ENCODE peak calls at places on chromosomes 13 and 19, in eight cellular contexts. I is breast epithelium, T is transverse colon, Z is esophagus muscularis mucosa, A is HepG2, U is HCT116, X is vagina, L is stomach. B is an unnamed sample.

GRCh38 chr19:35404879-35405622 is 34.2 kb downstream of the GPR42 start:
- DNase-seq in T (peak), Z (no peak), I (peak), X (no peak), A (peak), L (peak), U (no peak), B (peak)

GRCh38 chr19:16527971-16528521 is 14.2 kb downstream of the CHERP start:
- DNase-seq in L (peak), I (no peak), U (no peak), T (no peak), Z (no peak), A (no peak), X (no peak), B (no peak)

GRCh38 chr19:53196777-53197396 is 3.7 kb upstream of the ZNF665 start:
- DNase-seq in A (peak), I (peak), Z (peak), X (no peak), U (peak), T (peak), L (peak), B (peak)

GRCh38 chr13:63345835-63346234 is 1930.2 kb upstream of the PCDH20 start:
- DNase-seq in U (no peak), L (no peak), T (no peak), I (no peak), A (no peak), Z (no peak), X (no peak), B (no peak)

GRCh38 chr19:48043675-48044258 is at the start of gene CABP5:
- DNase-seq in X (no peak), A (no peak), T (no peak), I (no peak), Z (no peak), L (no peak), U (no peak), B (no peak)

GRCh38 chr19:991174-991931 is 7.2 kb downstream of the WDR18 start:
- DNase-seq in Z (no peak), A (no peak), I (no peak), U (peak), T (peak), L (no peak), X (no peak), B (no peak)

GRCh38 chr19:15284896-15285295 is 47.4 kb downstream of the BRD4 start:
- DNase-seq in X (no peak), L (no peak), Z (no peak), U (no peak), T (no peak), I (no peak), A (no peak), B (no peak)

GRCh38 chr19:7560271-7560670 is 24.8 kb downstream of the PNPLA6 start:
- DNase-seq in X (no peak), I (no peak), A (no peak), L (no peak), Z (no peak), T (no peak), U (no peak), B (no peak)

GRCh38 chr13:40407567-40407966 is 258.9 kb downstream of the FOXO1 start:
- DNase-seq in X (no peak), T (no peak), L (no peak), I (no peak), Z (peak), A (no peak), U (no peak), B (no peak)

GRCh38 chr13:108342369-108343289 is 73.1 kb downstream of the TNFSF13B start:
- DNase-seq in L (no peak), A (peak), X (no peak), I (no peak), Z (no peak), U (peak), T (no peak), B (no peak)

GRCh38 chr19:41531438-41532311 is 44.3 kb upstream of the CEACAM21 start:
- DNase-seq in X (no peak), A (no peak), Z (peak), U (no peak), L (peak), T (peak), I (peak), B (peak)

GRCh38 chr13:36981156-36981743 is 17.9 kb downstream of the ALG5 start:
- DNase-seq in T (no peak), U (no peak), A (peak), Z (no peak), X (no peak), L (no peak), I (no peak), B (no peak)

GRCh38 chr19:35559781-35560180 is 3.7 kb downstream of the ATP4A start:
- DNase-seq in X (no peak), A (no peak), T (no peak), L (no peak), U (no peak), I (no peak), Z (no peak), B (no peak)

DNA sequence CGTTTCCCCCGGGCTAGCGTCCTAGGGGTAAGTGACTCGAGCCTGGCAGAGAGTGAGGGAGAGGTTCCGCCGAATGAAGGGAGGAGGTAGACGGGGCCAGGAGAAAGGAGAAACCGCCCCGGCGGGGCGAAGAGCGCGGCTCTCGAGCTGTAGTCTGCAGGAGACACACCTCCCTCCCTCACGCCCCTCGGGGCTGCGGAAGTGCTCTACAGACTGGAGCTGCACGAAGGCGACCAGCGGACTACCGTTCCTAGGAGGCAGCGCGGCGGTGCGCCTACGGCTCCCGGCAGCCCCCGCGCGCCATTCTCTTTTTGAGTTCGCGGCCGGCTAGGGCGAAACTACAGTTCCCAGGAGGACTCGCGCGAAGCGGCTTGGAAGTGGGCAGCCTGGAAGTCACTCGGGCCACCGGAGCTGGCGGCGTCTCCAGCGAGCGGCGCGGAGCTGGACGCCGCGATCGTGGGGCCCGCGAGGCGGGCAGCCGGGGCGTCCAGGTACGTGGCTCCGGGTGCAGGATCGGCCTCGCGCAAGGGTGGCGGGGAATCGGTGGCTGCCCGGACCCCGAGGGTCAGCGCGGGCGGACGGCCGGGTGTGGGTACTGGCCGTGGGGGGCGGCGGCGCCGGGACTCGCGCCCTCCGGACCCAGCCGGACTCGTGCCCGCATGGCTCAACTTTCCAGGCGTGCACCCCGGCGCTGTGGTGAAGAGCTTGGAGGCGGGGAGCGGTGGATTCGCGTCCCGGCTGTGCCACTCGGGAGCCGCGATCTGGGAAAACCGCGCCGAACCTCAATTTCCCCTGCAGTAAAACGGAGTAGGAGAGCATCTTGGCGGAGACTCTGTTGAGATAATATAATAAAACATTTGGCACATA is at the start of gene SIPA1L3:
- DNase-seq in X (no peak), Z (peak), T (peak), L (peak), U (peak), I (peak), A (peak), B (peak)
- TF ChIP-seq POLR2A in X (peak), Z (peak), T (peak), L (no peak), U (peak), I (no peak), A (peak), B (no peak)

DNA sequence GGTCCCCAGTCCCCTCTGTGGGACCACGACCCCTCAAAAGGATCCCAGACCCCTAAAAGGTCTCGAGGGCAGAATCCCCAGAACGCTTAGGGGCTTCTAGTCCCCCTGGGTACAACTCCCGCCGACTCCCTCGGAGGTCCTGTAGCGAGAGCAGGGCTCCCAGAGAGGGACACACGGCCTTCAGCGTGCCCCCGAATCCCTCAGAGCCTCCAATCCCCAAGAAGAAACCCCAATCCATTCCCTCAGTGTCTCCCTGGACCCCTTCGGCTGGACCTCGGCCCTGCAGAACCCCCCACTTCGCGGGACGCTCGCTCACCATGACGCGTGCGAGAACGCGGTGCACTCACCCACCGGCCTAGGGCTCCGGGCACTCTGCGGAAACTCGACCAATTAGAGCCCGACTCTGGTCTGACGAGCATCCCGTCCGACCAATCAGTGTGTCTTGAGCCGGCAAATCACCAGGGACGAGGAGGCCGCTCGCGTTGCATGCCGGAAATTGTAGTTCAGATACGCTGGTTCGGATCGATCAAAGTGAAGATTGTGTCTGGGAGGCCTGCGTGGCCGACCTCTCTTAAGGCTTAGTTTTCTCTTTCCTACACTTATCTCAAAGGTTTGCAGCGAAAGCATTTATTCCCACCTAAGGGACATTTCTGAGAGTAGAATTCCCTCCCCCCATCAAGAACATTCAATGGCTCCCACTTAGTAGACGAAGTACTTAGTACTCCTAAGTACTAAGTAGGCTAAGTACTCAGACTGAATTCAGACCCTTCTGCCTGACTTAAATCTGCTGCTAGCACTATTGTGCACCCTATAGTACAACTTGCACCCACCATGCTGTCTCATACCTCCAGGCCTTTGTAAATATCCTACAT is at the start of gene TMEM161A:
- DNase-seq in X (no peak), A (peak), T (peak), Z (peak), I (peak), U (peak), L (peak), B (peak)
- TF ChIP-seq POLR2AphosphoS5 in X (peak), A (peak), T (peak), Z (peak), I (peak), U (peak), L (peak), B (peak)

GRCh38 chr19:3179739-3180293 is 1.2 kb downstream of the S1PR4 start:
- DNase-seq in L (no peak), T (no peak), U (no peak), I (no peak), A (no peak), X (no peak), Z (no peak), B (no peak)
- TF ChIP-seq POLR2A in L (no peak), T (no peak), U (no peak), I (no peak), A (no peak), X (no peak), Z (no peak), B (no peak)

GRCh38 chr19:11196406-11197287 is 698 bp downstream of the KANK2 start:
- DNase-seq in X (no peak), I (no peak), L (peak), Z (no peak), A (no peak), T (peak), U (no peak), B (no peak)
- TF ChIP-seq POLR2AphosphoS5 in X (no peak), I (no peak), L (no peak), Z (no peak), A (no peak), T (no peak), U (no peak), B (no peak)

DNA sequence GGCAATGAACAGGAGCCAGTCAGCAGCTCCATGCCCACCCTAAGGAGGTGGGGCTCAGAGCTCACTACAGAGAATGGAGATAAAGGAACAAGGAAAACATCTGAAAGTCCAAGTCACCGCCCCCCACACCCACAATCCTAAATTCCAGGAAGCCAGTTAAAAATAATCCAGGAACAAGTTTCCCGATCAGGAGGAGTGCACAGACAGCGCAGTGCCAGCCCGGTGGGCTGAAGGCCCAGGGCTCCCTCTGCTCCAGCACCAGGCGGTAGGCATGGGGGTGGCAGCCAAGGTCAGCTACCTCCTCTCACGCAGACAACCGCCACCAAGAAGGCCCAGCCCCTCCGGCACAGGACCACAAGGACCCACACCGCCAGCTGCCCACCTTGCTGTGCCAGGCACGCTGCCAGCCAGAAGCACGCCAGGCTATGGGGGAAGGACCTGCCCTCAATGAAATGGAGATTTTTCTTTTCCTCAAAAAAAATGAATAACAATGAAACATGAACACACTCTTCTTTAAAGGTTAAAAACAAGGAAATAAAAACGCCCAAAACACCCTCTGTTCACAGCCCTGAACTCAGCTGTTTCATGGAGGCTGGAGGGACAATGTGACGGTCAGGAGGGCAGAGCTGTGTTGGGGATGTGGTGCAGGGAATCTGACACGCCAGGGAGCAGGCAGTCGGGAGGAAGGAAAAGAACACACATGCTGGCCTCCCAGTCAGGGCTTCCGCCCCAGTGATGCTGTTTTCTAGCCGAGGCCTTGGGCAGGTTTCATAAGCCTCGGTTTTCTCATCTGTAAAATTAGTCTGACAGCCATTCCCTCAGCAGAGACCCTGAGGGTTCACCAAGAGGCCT is 11.0 kb downstream of the STK24 start:
- DNase-seq in I (peak), U (no peak), L (peak), Z (no peak), X (no peak), A (no peak), T (peak), B (no peak)
- TF ChIP-seq POLR2A in I (no peak), U (no peak), L (no peak), Z (no peak), X (no peak), A (no peak), T (peak), B (no peak)

GRCh38 chr13:66657165-66657895 is 572.8 kb downstream of the PCDH9 start:
- DNase-seq in I (peak), Z (no peak), L (peak), X (no peak), U (peak), T (no peak), A (peak), B (no peak)
- TF ChIP-seq POLR2AphosphoS5 in I (no peak), Z (peak), L (no peak), X (no peak), U (no peak), T (no peak), A (no peak), B (no peak)

DNA sequence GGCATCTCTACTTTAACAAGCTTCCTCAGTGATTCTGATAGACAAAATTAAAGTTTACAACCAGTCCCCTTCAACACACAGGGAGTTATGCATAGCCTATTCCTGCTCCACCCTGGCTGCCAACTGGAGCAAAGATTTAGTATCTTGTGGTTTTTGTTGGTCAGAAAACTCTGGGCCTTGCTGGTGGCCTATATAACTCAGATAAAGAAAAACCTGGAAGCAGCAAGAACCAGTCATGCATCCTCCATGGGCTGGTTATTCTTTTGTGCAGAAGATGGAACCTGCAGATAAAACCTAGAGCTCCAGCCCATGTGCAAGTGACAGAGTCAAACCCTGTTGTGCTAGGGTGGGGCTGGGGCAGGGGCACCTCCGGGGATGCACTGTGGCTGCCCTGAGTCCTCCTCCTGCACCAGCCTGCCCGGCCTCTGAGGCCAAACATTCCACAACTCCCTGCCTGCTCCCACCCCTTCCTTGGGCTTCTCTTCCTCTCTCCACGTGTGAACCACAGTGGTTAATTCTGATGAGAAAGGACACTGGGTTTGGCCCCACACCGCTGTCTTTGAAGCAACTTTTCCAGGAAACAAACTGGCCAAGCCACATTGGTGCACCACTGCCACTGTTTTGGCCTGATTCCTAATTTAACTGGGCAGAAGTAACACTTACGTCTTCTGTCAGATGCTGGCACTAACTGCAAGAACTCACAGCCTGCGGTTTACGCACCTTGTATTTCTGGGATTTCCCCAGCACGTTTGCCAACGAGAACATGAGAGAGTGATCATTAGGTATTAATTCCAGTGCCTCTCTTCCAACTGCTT is 23.3 kb upstream of the GGACT start:
- DNase-seq in T (no peak), A (no peak), Z (no peak), I (peak), L (no peak), U (no peak), X (no peak), B (no peak)
- TF ChIP-seq POLR2A in T (no peak), A (no peak), Z (no peak), I (no peak), L (no peak), U (no peak), X (no peak), B (no peak)

GRCh38 chr19:32749361-32749760 is 29.8 kb downstream of the TDRD12 start:
- DNase-seq in I (no peak), U (no peak), Z (no peak), T (no peak), L (no peak), A (no peak), X (no peak), B (no peak)

GRCh38 chr19:32751066-32751465 is 31.5 kb downstream of the TDRD12 start:
- DNase-seq in U (no peak), L (no peak), I (no peak), A (no peak), Z (no peak), X (no peak), T (no peak), B (no peak)

GRCh38 chr19:32750441-32751055 is 31.0 kb downstream of the TDRD12 start:
- DNase-seq in L (no peak), Z (no peak), T (no peak), I (no peak), U (no peak), X (no peak), A (no peak), B (no peak)

GRCh38 chr19:32748948-32749347 is 29.4 kb downstream of the TDRD12 start:
- DNase-seq in L (no peak), T (no peak), A (no peak), Z (no peak), U (no peak), I (no peak), X (no peak), B (no peak)

GRCh38 chr19:32748497-32748896 is 28.9 kb downstream of the TDRD12 start:
- DNase-seq in L (no peak), I (no peak), U (no peak), T (no peak), X (no peak), A (peak), Z (no peak), B (peak)
- TF ChIP-seq POLR2AphosphoS5 in L (no peak), I (no peak), U (no peak), T (no peak), X (no peak), A (no peak), Z (no peak), B (no peak)

DNA sequence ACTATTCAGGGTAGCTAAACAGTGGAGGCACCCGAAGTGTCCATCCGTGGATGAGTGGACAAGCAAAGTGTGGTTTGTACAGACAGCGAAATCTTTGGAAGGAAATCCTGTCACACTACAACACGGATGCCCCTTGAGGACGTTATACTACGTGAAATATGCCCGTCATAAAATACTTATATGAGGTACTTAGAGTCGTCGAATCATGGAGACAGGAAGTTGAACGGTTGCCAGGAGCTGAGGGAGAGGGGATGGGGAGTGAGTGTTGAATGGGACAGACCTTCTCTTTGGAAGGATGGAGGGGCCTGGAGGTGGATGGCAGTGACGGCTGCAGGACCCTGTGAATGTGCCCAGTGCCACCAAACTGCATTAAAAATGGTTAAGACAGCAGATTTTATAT is 11.6 kb downstream of the ATP4B start:
- DNase-seq in X (no peak), L (peak), T (peak), Z (no peak), A (no peak), I (no peak), U (no peak), B (no peak)
- TF ChIP-seq POLR2A in X (no peak), L (no peak), T (no peak), Z (no peak), A (no peak), I (no peak), U (no peak), B (no peak)

GRCh38 chr13:43100667-43101066 is 77.3 kb downstream of the DNAJC15 start:
- DNase-seq in X (no peak), Z (no peak), I (no peak), T (no peak), U (no peak), L (no peak), A (no peak), B (no peak)

GRCh38 chr13:43107780-43108179 is 84.4 kb downstream of the DNAJC15 start:
- DNase-seq in U (no peak), A (no peak), T (no peak), L (no peak), I (no peak), Z (no peak), X (no peak), B (no peak)

GRCh38 chr13:43102304-43102703 is 78.9 kb downstream of the DNAJC15 start:
- DNase-seq in U (no peak), L (no peak), X (no peak), Z (no peak), I (no peak), A (no peak), T (no peak), B (no peak)
- TF ChIP-seq POLR2AphosphoS5 in U (no peak), L (no peak), X (no peak), Z (no peak), I (no peak), A (no peak), T (no peak), B (no peak)

B was measured in GM12891.